ENCODE peak calls at places on chromosomes 4 and X, in eight cellular contexts. One of them, this sample, is unnamed.

GRCh38 chrX:132489256-132490085 is 633 bp upstream of the MBNL3 start:
- DNase-seq in ELR: peak; percentile 19
- DNase-seq in stromal cell of bone marrow: no peak
- DNase-seq in HT1080: peak; percentile 49
- DNase-seq in activated CD4-positive, alpha-beta T cell treated with anti-CD3 and anti-CD28 coated beads for 48 hours: peak; percentile 52
- DNase-seq in neuronal stem cell: peak; percentile 11
- DNase-seq in left ventricle myocardium inferior: peak; percentile 47
- DNase-seq in psoas muscle: peak; percentile 66
- DNase-seq in this sample: no peak

GRCh38 chr4:29405151-29405550 is 1315.0 kb upstream of the PCDH7 start:
- DNase-seq in ELR: peak; percentile 23
- DNase-seq in stromal cell of bone marrow: no peak
- DNase-seq in HT1080: no peak
- DNase-seq in activated CD4-positive, alpha-beta T cell treated with anti-CD3 and anti-CD28 coated beads for 48 hours: no peak
- DNase-seq in neuronal stem cell: no peak
- DNase-seq in left ventricle myocardium inferior: no peak
- DNase-seq in psoas muscle: no peak
- DNase-seq in this sample: no peak

GRCh38 chr4:159498371-159499115 is 395.7 kb downstream of the RAPGEF2 start:
- DNase-seq in ELR: no peak
- DNase-seq in stromal cell of bone marrow: no peak
- DNase-seq in HT1080: no peak
- DNase-seq in activated CD4-positive, alpha-beta T cell treated with anti-CD3 and anti-CD28 coated beads for 48 hours: no peak
- DNase-seq in neuronal stem cell: no peak
- DNase-seq in left ventricle myocardium inferior: no peak
- DNase-seq in psoas muscle: no peak
- DNase-seq in this sample: no peak

GRCh38 chrX:71111141-71111843 is at the start of gene IL2RG:
- DNase-seq in ELR: no peak
- DNase-seq in stromal cell of bone marrow: no peak
- DNase-seq in HT1080: no peak
- DNase-seq in activated CD4-positive, alpha-beta T cell treated with anti-CD3 and anti-CD28 coated beads for 48 hours: peak; percentile 78
- DNase-seq in neuronal stem cell: no peak
- DNase-seq in left ventricle myocardium inferior: no peak
- DNase-seq in psoas muscle: no peak
- DNase-seq in this sample: no peak

GRCh38 chr4:105909699-105910340 is 14.5 kb downstream of the NPNT start:
- DNase-seq in ELR: peak; percentile 30
- DNase-seq in stromal cell of bone marrow: peak; percentile 6
- DNase-seq in HT1080: no peak
- DNase-seq in activated CD4-positive, alpha-beta T cell treated with anti-CD3 and anti-CD28 coated beads for 48 hours: no peak
- DNase-seq in neuronal stem cell: no peak
- DNase-seq in left ventricle myocardium inferior: no peak
- DNase-seq in psoas muscle: no peak
- DNase-seq in this sample: no peak

GRCh38 chr4:173917255-173917960 is 366.1 kb downstream of the FBXO8 start:
- DNase-seq in ELR: peak; percentile 56
- DNase-seq in stromal cell of bone marrow: peak; percentile 33
- DNase-seq in HT1080: peak; percentile 40
- DNase-seq in activated CD4-positive, alpha-beta T cell treated with anti-CD3 and anti-CD28 coated beads for 48 hours: no peak
- DNase-seq in neuronal stem cell: no peak
- DNase-seq in left ventricle myocardium inferior: no peak
- DNase-seq in psoas muscle: no peak
- DNase-seq in this sample: peak; percentile 6

GRCh38 chr4:173418636-173419035 is 19.7 kb upstream of the SCRG1 start:
- DNase-seq in ELR: peak; percentile 10
- DNase-seq in stromal cell of bone marrow: no peak
- DNase-seq in HT1080: peak; percentile 36
- DNase-seq in activated CD4-positive, alpha-beta T cell treated with anti-CD3 and anti-CD28 coated beads for 48 hours: no peak
- DNase-seq in neuronal stem cell: no peak
- DNase-seq in left ventricle myocardium inferior: no peak
- DNase-seq in psoas muscle: no peak
- DNase-seq in this sample: no peak

GRCh38 chrX:110442631-110443030 is 84.0 kb downstream of the RTL9 start:
- DNase-seq in ELR: peak; percentile 71
- DNase-seq in stromal cell of bone marrow: peak; percentile 12
- DNase-seq in HT1080: peak; percentile 48
- DNase-seq in activated CD4-positive, alpha-beta T cell treated with anti-CD3 and anti-CD28 coated beads for 48 hours: peak; percentile 3
- DNase-seq in neuronal stem cell: no peak
- DNase-seq in left ventricle myocardium inferior: no peak
- DNase-seq in psoas muscle: no peak
- DNase-seq in this sample: no peak

GRCh38 chrX:30653415-30654131 is at the start of gene GK:
- DNase-seq in ELR: peak; percentile 44
- DNase-seq in stromal cell of bone marrow: no peak
- DNase-seq in HT1080: peak; percentile 4
- DNase-seq in activated CD4-positive, alpha-beta T cell treated with anti-CD3 and anti-CD28 coated beads for 48 hours: no peak
- DNase-seq in neuronal stem cell: peak; percentile 14
- DNase-seq in left ventricle myocardium inferior: peak; percentile 15
- DNase-seq in psoas muscle: peak; percentile 23
- DNase-seq in this sample: no peak

GRCh38 chrX:115913575-115913974 is 257.0 kb upstream of the AGTR2 start:
- DNase-seq in ELR: no peak
- DNase-seq in stromal cell of bone marrow: no peak
- DNase-seq in HT1080: no peak
- DNase-seq in activated CD4-positive, alpha-beta T cell treated with anti-CD3 and anti-CD28 coated beads for 48 hours: no peak
- DNase-seq in neuronal stem cell: no peak
- DNase-seq in left ventricle myocardium inferior: no peak
- DNase-seq in psoas muscle: no peak
- DNase-seq in this sample: no peak

GRCh38 chr4:53128959-53129358 is 236.9 kb downstream of the SCFD2 start:
- DNase-seq in ELR: no peak
- DNase-seq in stromal cell of bone marrow: no peak
- DNase-seq in HT1080: no peak
- DNase-seq in activated CD4-positive, alpha-beta T cell treated with anti-CD3 and anti-CD28 coated beads for 48 hours: no peak
- DNase-seq in neuronal stem cell: no peak
- DNase-seq in left ventricle myocardium inferior: peak; percentile 48
- DNase-seq in psoas muscle: peak; percentile 26
- DNase-seq in this sample: no peak

GRCh38 chr4:174365018-174365587 is 81.4 kb downstream of the CEP44 start:
- DNase-seq in ELR: peak; percentile 60
- DNase-seq in stromal cell of bone marrow: peak; percentile 40
- DNase-seq in HT1080: peak; percentile 36
- DNase-seq in activated CD4-positive, alpha-beta T cell treated with anti-CD3 and anti-CD28 coated beads for 48 hours: peak; percentile 4
- DNase-seq in neuronal stem cell: peak; percentile 35
- DNase-seq in left ventricle myocardium inferior: no peak
- DNase-seq in psoas muscle: no peak
- DNase-seq in this sample: peak; percentile 5

GRCh38 chrX:107736781-107737531 is 38.6 kb downstream of the TSC22D3 start:
- DNase-seq in ELR: no peak
- DNase-seq in stromal cell of bone marrow: no peak
- DNase-seq in HT1080: no peak
- DNase-seq in activated CD4-positive, alpha-beta T cell treated with anti-CD3 and anti-CD28 coated beads for 48 hours: no peak
- DNase-seq in neuronal stem cell: no peak
- DNase-seq in left ventricle myocardium inferior: no peak
- DNase-seq in psoas muscle: no peak
- DNase-seq in this sample: peak; percentile 78

GRCh38 chrX:55787727-55788126 is 70.2 kb downstream of the RRAGB start:
- DNase-seq in ELR: no peak
- DNase-seq in stromal cell of bone marrow: no peak
- DNase-seq in HT1080: no peak
- DNase-seq in activated CD4-positive, alpha-beta T cell treated with anti-CD3 and anti-CD28 coated beads for 48 hours: no peak
- DNase-seq in neuronal stem cell: no peak
- DNase-seq in left ventricle myocardium inferior: no peak
- DNase-seq in psoas muscle: no peak
- DNase-seq in this sample: no peak

GRCh38 chr4:188780028-188780427 is 640.8 kb downstream of the TRIML1 start:
- DNase-seq in ELR: no peak
- DNase-seq in stromal cell of bone marrow: no peak
- DNase-seq in HT1080: no peak
- DNase-seq in activated CD4-positive, alpha-beta T cell treated with anti-CD3 and anti-CD28 coated beads for 48 hours: no peak
- DNase-seq in neuronal stem cell: no peak
- DNase-seq in left ventricle myocardium inferior: no peak
- DNase-seq in psoas muscle: no peak
- DNase-seq in this sample: no peak

GRCh38 chr4:8272472-8273428 is 3.2 kb downstream of the HTRA3 start:
- DNase-seq in ELR: no peak
- DNase-seq in stromal cell of bone marrow: no peak
- DNase-seq in HT1080: no peak
- DNase-seq in activated CD4-positive, alpha-beta T cell treated with anti-CD3 and anti-CD28 coated beads for 48 hours: no peak
- DNase-seq in neuronal stem cell: no peak
- DNase-seq in left ventricle myocardium inferior: peak; percentile 63
- DNase-seq in psoas muscle: no peak
- DNase-seq in this sample: no peak

GRCh38 chr4:173498023-173498422 is 32.0 kb downstream of the HAND2 start:
- DNase-seq in ELR: no peak
- DNase-seq in stromal cell of bone marrow: no peak
- DNase-seq in HT1080: no peak
- DNase-seq in activated CD4-positive, alpha-beta T cell treated with anti-CD3 and anti-CD28 coated beads for 48 hours: no peak
- DNase-seq in neuronal stem cell: no peak
- DNase-seq in left ventricle myocardium inferior: no peak
- DNase-seq in psoas muscle: no peak
- DNase-seq in this sample: no peak

GRCh38 chrX:48937065-48937907 is 18.5 kb upstream of the PIM2 start:
- DNase-seq in ELR: peak; percentile 3
- DNase-seq in stromal cell of bone marrow: no peak
- DNase-seq in HT1080: no peak
- DNase-seq in activated CD4-positive, alpha-beta T cell treated with anti-CD3 and anti-CD28 coated beads for 48 hours: peak; percentile 92
- DNase-seq in neuronal stem cell: no peak
- DNase-seq in left ventricle myocardium inferior: peak; percentile 33
- DNase-seq in psoas muscle: peak; percentile 24
- DNase-seq in this sample: no peak

This sample was measured in NT2/D1.